ENCODE peak calls at places on chromosome 7, in eight cellular contexts. W is endothelial cell, D is uterus, P is sigmoid colon, M is lung, A is nephron progenitor cell, B is brain microvascular endothelial cell, V is LNCaP clone FGC. S is an unnamed sample.

GRCh38 chr7:47280114-47280513 is 301.8 kb downstream of the TNS3 start:
- DNase-seq in W (no peak), D (no peak), P (no peak), M (no peak), A (no peak), B (no peak), V (no peak), S (no peak)

GRCh38 chr7:116209561-116210070 is 723 bp upstream of the TES start:
- DNase-seq in W (no peak), D (peak; percentile 13), P (no peak), M (no peak), A (no peak), B (no peak), V (no peak), S (no peak)

GRCh38 chr7:47887016-47887640 is 61.1 kb downstream of the PKD1L1 start:
- DNase-seq in W (no peak), D (no peak), P (no peak), M (peak; percentile 13), A (no peak), B (no peak), V (no peak), S (no peak)

GRCh38 chr7:146176790-146177189 is 60.2 kb downstream of the CNTNAP2 start:
- DNase-seq in W (no peak), D (no peak), P (no peak), M (no peak), A (no peak), B (no peak), V (no peak), S (no peak)

GRCh38 chr7:44210107-44210506 is 9.3 kb downstream of the YKT6 start:
- DNase-seq in W (no peak), D (no peak), P (no peak), M (no peak), A (no peak), B (no peak), V (no peak), S (no peak)

GRCh38 chr7:151010307-151011096 is 13.8 kb downstream of the ATG9B start:
- DNase-seq in W (no peak), D (no peak), P (no peak), M (no peak), A (peak; percentile 54), B (no peak), V (no peak), S (no peak)

GRCh38 chr7:1510780-1511154 is 6.6 kb upstream of the INTS1 start:
- DNase-seq in W (no peak), D (no peak), P (no peak), M (no peak), A (no peak), B (no peak), V (no peak), S (no peak)

GRCh38 chr7:80686576-80686975 is 48.1 kb downstream of the CD36 start:
- DNase-seq in W (no peak), D (no peak), P (no peak), M (no peak), A (no peak), B (no peak), V (no peak), S (no peak)

GRCh38 chr7:26856481-26856880 is 7.9 kb downstream of the SKAP2 start:
- DNase-seq in W (no peak), D (no peak), P (no peak), M (no peak), A (no peak), B (no peak), V (no peak), S (no peak)

DNA sequence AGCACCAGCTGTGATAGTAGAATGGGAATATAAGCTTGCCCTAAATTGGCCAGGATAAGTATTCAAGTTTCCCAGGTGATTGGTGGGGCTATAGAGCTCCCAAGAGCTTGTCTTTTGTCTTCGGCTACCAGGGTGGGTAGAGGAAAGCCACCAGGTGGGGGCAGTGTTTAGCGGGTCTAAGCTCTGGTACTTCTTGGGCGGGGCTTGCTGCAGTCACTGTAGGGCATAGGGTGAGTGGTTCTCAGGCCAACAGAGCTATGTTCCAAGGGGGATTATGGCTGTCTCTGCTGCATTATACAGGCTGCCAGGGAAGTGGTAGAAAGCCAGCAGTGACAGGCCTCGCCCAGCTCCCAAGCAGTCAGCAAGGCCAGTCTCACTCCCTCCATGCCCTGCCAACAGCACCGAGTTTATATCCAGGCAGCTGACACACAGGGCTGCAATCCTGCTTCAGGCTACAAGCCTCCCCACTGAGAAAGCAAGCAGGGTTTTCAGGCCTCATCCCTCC is 110.7 kb downstream of the ZNF467 start:
- DNase-seq in W (peak; percentile 85), D (peak; percentile 15), P (peak; percentile 84), M (peak; percentile 66), A (peak; percentile 88), B (peak; percentile 49), V (peak; percentile 10), S (peak; percentile 42)
- TF ChIP-seq CTCF in W (peak; percentile 60), D (no peak), P (peak; percentile 52), M (peak; percentile 27), A (peak; percentile 60), B (peak; percentile 80), V (peak; percentile 19), S (peak; percentile 63)

GRCh38 chr7:82477733-82478515 is 34.3 kb upstream of the CACNA2D1 start:
- DNase-seq in W (no peak), D (no peak), P (no peak), M (no peak), A (no peak), B (no peak), V (no peak), S (no peak)

GRCh38 chr7:82481499-82482097 is 38.0 kb upstream of the CACNA2D1 start:
- DNase-seq in W (no peak), D (no peak), P (no peak), M (no peak), A (no peak), B (no peak), V (no peak), S (peak; percentile 29)
- TF ChIP-seq CTCF in W (peak; percentile 92), D (peak; percentile 62), P (peak; percentile 79), M (peak; percentile 4), A (peak; percentile 92), B (peak; percentile 64), V (peak; percentile 59), S (peak; percentile 52)

GRCh38 chr7:12685550-12685949 is 1.9 kb upstream of the ARL4A start:
- DNase-seq in W (peak; percentile 54), D (no peak), P (no peak), M (no peak), A (peak; percentile 13), B (peak; percentile 39), V (peak; percentile 55), S (no peak)
- TF ChIP-seq CTCF in W (peak; percentile 55), D (no peak), P (no peak), M (no peak), A (no peak), B (peak; percentile 74), V (peak; percentile 77), S (no peak)

DNA sequence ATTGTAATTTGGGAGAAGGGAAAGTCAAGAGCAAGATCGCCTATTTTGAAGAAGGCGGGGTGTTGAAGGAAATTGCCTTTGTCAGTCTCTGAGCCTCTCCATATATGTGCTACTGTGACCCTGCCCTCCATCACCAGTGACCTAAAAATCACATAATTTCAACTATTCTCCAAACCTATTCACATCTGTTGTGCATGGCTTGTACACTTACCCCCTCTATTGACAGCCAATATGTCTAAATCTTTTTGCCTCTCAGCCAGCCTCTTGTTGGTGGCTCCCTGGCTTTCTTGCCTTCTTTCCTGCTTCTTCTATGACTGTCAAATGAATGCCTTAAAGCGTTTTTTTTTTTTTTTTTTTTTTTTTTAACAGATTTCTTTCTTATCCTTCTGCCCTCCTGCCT is 295.6 kb downstream of the AUTS2 start:
- DNase-seq in W (peak; percentile 10), D (no peak), P (no peak), M (no peak), A (no peak), B (no peak), V (no peak), S (no peak)
- TF ChIP-seq CTCF in W (no peak), D (no peak), P (no peak), M (no peak), A (no peak), B (peak; percentile 48), V (peak; percentile 36), S (peak; percentile 68)

GRCh38 chr7:107167483-107168232 is 1.1 kb upstream of the HBP1 start:
- DNase-seq in W (no peak), D (peak; percentile 81), P (no peak), M (no peak), A (peak; percentile 10), B (peak; percentile 72), V (no peak), S (peak; percentile 27)

GRCh38 chr7:107168233-107169119 is at the start of gene HBP1:
- DNase-seq in W (peak; percentile 96), D (peak; percentile 100), P (peak; percentile 100), M (peak; percentile 99), A (peak; percentile 96), B (peak; percentile 100), V (peak; percentile 100), S (peak; percentile 94)

GRCh38 chr7:107171496-107171895 is 2.7 kb downstream of the HBP1 start:
- DNase-seq in W (no peak), D (no peak), P (peak; percentile 46), M (no peak), A (no peak), B (no peak), V (no peak), S (no peak)

GRCh38 chr7:107170051-107170661 is 1.4 kb downstream of the HBP1 start:
- DNase-seq in W (no peak), D (no peak), P (no peak), M (no peak), A (no peak), B (no peak), V (no peak), S (peak; percentile 19)

GRCh38 chr7:107169120-107170050 is 582 bp downstream of the HBP1 start:
- DNase-seq in W (peak; percentile 94), D (peak; percentile 98), P (peak; percentile 99), M (peak; percentile 98), A (peak; percentile 92), B (peak; percentile 93), V (peak; percentile 98), S (peak; percentile 83)
- TF ChIP-seq CTCF in W (no peak), D (no peak), P (no peak), M (no peak), A (no peak), B (peak; percentile 18), V (peak; percentile 13), S (no peak)

DNA sequence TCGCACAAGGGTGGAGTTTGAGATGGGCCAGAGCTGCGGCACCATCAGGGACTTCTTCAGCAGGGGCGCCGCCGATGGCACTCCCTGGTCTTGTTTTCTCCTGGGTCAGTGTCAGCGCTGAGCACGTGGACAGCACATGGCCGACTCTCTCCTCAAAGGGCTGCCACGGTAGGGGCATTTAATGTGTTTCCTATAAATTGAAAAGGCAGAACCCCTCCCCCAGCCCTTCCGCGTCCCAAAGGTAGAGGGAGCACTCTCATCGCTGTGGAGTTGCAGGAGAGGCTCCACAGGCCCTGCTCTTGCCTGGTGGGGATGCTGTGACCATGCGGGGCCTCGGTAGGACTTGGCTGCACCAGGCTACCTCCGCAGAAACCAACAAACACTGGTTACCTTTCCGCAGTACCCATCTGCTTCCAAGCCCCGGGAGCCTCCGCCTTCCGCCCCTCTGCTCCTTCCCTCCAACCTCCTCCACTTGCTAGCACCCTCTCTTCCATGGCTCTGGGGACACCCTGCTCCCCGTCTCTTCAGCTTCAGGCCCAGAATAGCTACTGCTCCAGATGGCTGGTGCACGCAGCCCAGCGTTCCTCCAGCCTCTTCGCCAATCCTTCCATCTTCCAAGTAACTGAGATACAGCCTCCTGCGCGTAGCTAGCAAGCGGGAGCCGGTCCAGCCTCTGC is 166.3 kb upstream of the ADCY1 start:
- DNase-seq in W (peak; percentile 57), D (no peak), P (no peak), M (peak; percentile 16), A (no peak), B (no peak), V (no peak), S (no peak)
- TF ChIP-seq CTCF in W (peak; percentile 8), D (no peak), P (no peak), M (no peak), A (no peak), B (no peak), V (peak; percentile 35), S (no peak)

S was measured in GM13977.